ENCODE peak calls at places on chromosomes 2 and 18, in ten cellular contexts. L is NCI-H1092 treated with DMSO at 0.1 percent for 48 hours; J is mucosa of gallbladder; I is T1000; D is C1 segment of cervical spinal cord; K is COR-L47; Z is progenitor cell of endocrine pancreas; P is CD8-positive, alpha-beta T cell; Y is aorta; Q is hypothalamus. F is an unnamed sample.

GRCh38 chr2:133421516-133422324 is 146.5 kb downstream of the NCKAP5 start:
- DNase-seq in L (peak), J (peak), I (no peak), D (no peak), K (no peak), Z (no peak), P (no peak), Y (no peak), Q (no peak), F (peak)

GRCh38 chr2:66364495-66364992 is 70.4 kb upstream of the MEIS1 start:
- DNase-seq in L (no peak), J (peak), I (peak), D (no peak), K (no peak), Z (no peak), P (no peak), Y (no peak), Q (no peak), F (no peak)

GRCh38 chr2:120189189-120189588 is 34.0 kb downstream of the TMEM185B start:
- DNase-seq in L (no peak), J (no peak), I (no peak), D (no peak), K (no peak), Z (no peak), P (no peak), Y (no peak), Q (no peak), F (no peak)

GRCh38 chr2:231250698-231251097 is 52.3 kb downstream of the ARMC9 start:
- DNase-seq in L (no peak), J (no peak), I (no peak), D (no peak), K (no peak), Z (no peak), P (no peak), Y (no peak), Q (no peak), F (no peak)

GRCh38 chr2:63734510-63734909 is 107.2 kb upstream of the UGP2 start:
- DNase-seq in L (no peak), J (no peak), I (no peak), D (no peak), K (no peak), Z (no peak), P (no peak), Y (no peak), Q (no peak), F (no peak)

GRCh38 chr2:128449226-128450061 is 130.8 kb upstream of the HS6ST1 start:
- DNase-seq in L (no peak), J (no peak), I (no peak), D (no peak), K (no peak), Z (peak), P (no peak), Y (no peak), Q (no peak), F (no peak)

GRCh38 chr2:49840428-49840975 is 686.2 kb upstream of the FSHR start:
- DNase-seq in L (no peak), J (no peak), I (no peak), D (no peak), K (no peak), Z (no peak), P (no peak), Y (no peak), Q (no peak), F (no peak)

GRCh38 chr18:76658627-76659026 is 163.6 kb upstream of the ZNF516 start:
- DNase-seq in L (peak), J (no peak), I (no peak), D (no peak), K (peak), Z (no peak), P (no peak), Y (no peak), Q (no peak), F (no peak)

GRCh38 chr2:196389670-196390069 is 218.3 kb upstream of the STK17B start:
- DNase-seq in L (no peak), J (no peak), I (no peak), D (no peak), K (no peak), Z (no peak), P (no peak), Y (no peak), Q (no peak), F (no peak)

GRCh38 chr18:22912835-22913234 is 20.3 kb upstream of the RBBP8 start:
- DNase-seq in L (no peak), J (no peak), I (no peak), D (no peak), K (no peak), Z (no peak), P (no peak), Y (no peak), Q (no peak), F (no peak)

GRCh38 chr2:44668336-44668735 is 273.2 kb upstream of the SIX3 start:
- DNase-seq in L (no peak), J (no peak), I (no peak), D (no peak), K (no peak), Z (no peak), P (no peak), Y (no peak), Q (no peak), F (no peak)

GRCh38 chr2:30149513-30149912 is 2.7 kb downstream of the YPEL5 start:
- DNase-seq in L (no peak), J (no peak), I (no peak), D (no peak), K (no peak), Z (no peak), P (no peak), Y (no peak), Q (no peak), F (no peak)

GRCh38 chr2:95057535-95058453 is 32.3 kb downstream of the MAL start:
- DNase-seq in L (no peak), J (no peak), I (no peak), D (peak), K (no peak), Z (no peak), P (no peak), Y (no peak), Q (peak), F (no peak)

GRCh38 chr18:75377258-75377657 is 50.2 kb downstream of the SMIM21 start:
- DNase-seq in L (no peak), J (no peak), I (no peak), D (no peak), K (no peak), Z (no peak), P (no peak), Y (no peak), Q (no peak), F (no peak)

GRCh38 chr2:96527990-96528679 is 8.4 kb upstream of the ARID5A start:
- DNase-seq in L (no peak), J (no peak), I (no peak), D (no peak), K (no peak), Z (no peak), P (peak), Y (peak), Q (no peak), F (no peak)

GRCh38 chr2:46164581-46165301 is 132.5 kb upstream of the EPAS1 start:
- DNase-seq in L (no peak), J (peak), I (peak), D (no peak), K (no peak), Z (no peak), P (no peak), Y (peak), Q (no peak), F (no peak)

GRCh38 chr2:9004338-9005204 is 1.1 kb upstream of the MBOAT2 start:
- DNase-seq in L (no peak), J (no peak), I (peak), D (no peak), K (no peak), Z (no peak), P (peak), Y (no peak), Q (no peak), F (no peak)

F was measured in NCI-H2227 treated with DMSO at 0.1 percent for 48 hours.